ENCODE peak calls at places on chromosome 10, in seven cellular contexts. C is heart right ventricle, Y is PC-3, L is foreskin fibroblast, E is transverse colon, W is cardiac fibroblast, G is A549. D is an unnamed sample.
A peak's percentile ranks its signal among the peaks of the same experiment; 100 is the strongest.

GRCh38 chr10:87038786-87039185 is 18.7 kb downstream of the FAM25A start:
- DNase-seq in C (no peak), Y (peak; percentile 15), L (no peak), E (peak; percentile 37), W (peak; percentile 27), G (no peak), D (no peak)

GRCh38 chr10:1195828-1196227 is 139.6 kb downstream of the WDR37 start:
- DNase-seq in C (no peak), Y (no peak), L (no peak), E (no peak), W (no peak), G (no peak), D (no peak)

GRCh38 chr10:120336910-120337540 is 120.0 kb upstream of the PLPP4 start:
- DNase-seq in C (peak; percentile 13), Y (peak; percentile 71), L (no peak), E (peak; percentile 55), W (peak; percentile 58), G (peak; percentile 49), D (peak; percentile 65)

GRCh38 chr10:113329121-113329596 is 223.7 kb upstream of the HABP2 start:
- DNase-seq in C (no peak), Y (peak; percentile 17), L (peak; percentile 70), E (no peak), W (peak; percentile 69), G (peak; percentile 31), D (no peak)

GRCh38 chr10:99341860-99342517 is 12.8 kb downstream of the CNNM1 start:
- DNase-seq in C (no peak), Y (no peak), L (no peak), E (no peak), W (peak; percentile 19), G (no peak), D (no peak)

GRCh38 chr10:69572159-69573055 is 815 bp downstream of the NEUROG3 start:
- DNase-seq in C (no peak), Y (no peak), L (no peak), E (no peak), W (peak; percentile 4), G (no peak), D (no peak)

GRCh38 chr10:86936661-86937501 is 20.5 kb downstream of the MMRN2 start:
- DNase-seq in C (no peak), Y (no peak), L (peak; percentile 47), E (no peak), W (peak; percentile 64), G (no peak), D (no peak)

GRCh38 chr10:104330168-104331117 is 7.8 kb downstream of the ITPRIP start:
- DNase-seq in C (no peak), Y (peak; percentile 42), L (peak; percentile 84), E (peak; percentile 54), W (peak; percentile 87), G (peak; percentile 76), D (no peak)

GRCh38 chr10:12388671-12389070 is 39.3 kb downstream of the CAMK1D start:
- DNase-seq in C (no peak), Y (no peak), L (no peak), E (no peak), W (no peak), G (no peak), D (no peak)

GRCh38 chr10:116888380-116889055 is 39.2 kb downstream of the ENO4 start:
- DNase-seq in C (no peak), Y (peak; percentile 82), L (peak; percentile 64), E (peak; percentile 63), W (peak; percentile 91), G (peak; percentile 61), D (no peak)

GRCh38 chr10:104334561-104334960 is 3.7 kb downstream of the ITPRIP start:
- DNase-seq in C (no peak), Y (no peak), L (no peak), E (no peak), W (no peak), G (no peak), D (no peak)

GRCh38 chr10:100347568-100348195 is 649 bp downstream of the SCD start:
- DNase-seq in C (no peak), Y (no peak), L (no peak), E (no peak), W (no peak), G (no peak), D (no peak)

DNA sequence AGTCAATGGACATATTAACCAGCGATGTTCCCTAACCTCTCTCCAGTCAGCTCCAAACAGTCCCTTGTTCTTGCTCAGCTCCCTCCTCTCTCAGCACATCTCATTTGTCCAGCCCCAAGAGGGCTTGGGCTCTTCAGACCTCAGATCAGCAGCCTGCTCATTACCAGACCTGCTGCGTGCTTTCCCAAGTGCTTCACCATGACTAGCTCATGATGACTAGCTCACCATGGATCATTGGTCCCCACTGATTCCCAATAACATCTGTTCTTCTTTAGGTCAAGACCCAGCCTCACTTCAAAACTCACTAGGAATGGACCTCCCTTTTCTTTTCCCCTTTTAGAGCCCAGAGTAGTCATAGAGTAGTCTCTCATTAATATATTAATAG is 121.9 kb downstream of the SLC16A9 start:
- DNase-seq in C (no peak), Y (no peak), L (no peak), E (no peak), W (no peak), G (no peak), D (no peak)
- H3K4me3 ChIP-seq in C (no peak overlapping the region), Y (no peak overlapping the region), L (no peak overlapping the region), E (no peak overlapping the region), W (no peak overlapping the region), G (no peak overlapping the region), D (no peak overlapping the region)

GRCh38 chr10:17200035-17200884 is 1.2 kb downstream of the TRDMT1 start:
- DNase-seq in C (no peak), Y (no peak), L (no peak), E (no peak), W (peak; percentile 58), G (no peak), D (no peak)

GRCh38 chr10:17201165-17202013 is at the start of gene TRDMT1:
- DNase-seq in C (peak; percentile 87), Y (peak; percentile 55), L (peak; percentile 92), E (peak; percentile 88), W (peak; percentile 94), G (peak; percentile 92), D (peak; percentile 69)

GRCh38 chr10:17200885-17201164 is 647 bp downstream of the TRDMT1 start:
- DNase-seq in C (no peak), Y (peak; percentile 41), L (no peak), E (peak; percentile 53), W (peak; percentile 71), G (peak; percentile 67), D (peak; percentile 49)

GRCh38 chr10:17196573-17196972 is 4.9 kb downstream of the TRDMT1 start:
- DNase-seq in C (no peak), Y (no peak), L (no peak), E (no peak), W (no peak), G (no peak), D (no peak)

GRCh38 chr10:17199351-17199804 is 2.1 kb downstream of the TRDMT1 start:
- DNase-seq in C (no peak), Y (peak; percentile 38), L (no peak), E (no peak), W (peak; percentile 71), G (no peak), D (no peak)
- H3K4me3 ChIP-seq in C (peak overlapping the region; percentile 70), Y (peak overlapping the region; percentile 80), L (peak overlapping the region; percentile 65), E (peak overlapping the region; percentile 90), W (peak overlapping the region; percentile 69), G (no peak overlapping the region), D (no peak overlapping the region)

GRCh38 chr10:122056431-122057094 is 67.6 kb downstream of the TACC2 start:
- DNase-seq in C (no peak), Y (peak; percentile 85), L (no peak), E (peak; percentile 63), W (peak; percentile 9), G (peak; percentile 89), D (no peak)

GRCh38 chr10:122057841-122058240 is 68.9 kb downstream of the TACC2 start:
- DNase-seq in C (no peak), Y (no peak), L (no peak), E (no peak), W (no peak), G (no peak), D (no peak)

GRCh38 chr10:122062831-122063674 is 74.1 kb downstream of the TACC2 start:
- DNase-seq in C (peak; percentile 80), Y (peak; percentile 90), L (peak; percentile 85), E (peak; percentile 89), W (peak; percentile 90), G (peak; percentile 99), D (no peak)

GRCh38 chr10:122055252-122055651 is 66.3 kb downstream of the TACC2 start:
- DNase-seq in C (no peak), Y (no peak), L (no peak), E (no peak), W (no peak), G (no peak), D (no peak)

DNA sequence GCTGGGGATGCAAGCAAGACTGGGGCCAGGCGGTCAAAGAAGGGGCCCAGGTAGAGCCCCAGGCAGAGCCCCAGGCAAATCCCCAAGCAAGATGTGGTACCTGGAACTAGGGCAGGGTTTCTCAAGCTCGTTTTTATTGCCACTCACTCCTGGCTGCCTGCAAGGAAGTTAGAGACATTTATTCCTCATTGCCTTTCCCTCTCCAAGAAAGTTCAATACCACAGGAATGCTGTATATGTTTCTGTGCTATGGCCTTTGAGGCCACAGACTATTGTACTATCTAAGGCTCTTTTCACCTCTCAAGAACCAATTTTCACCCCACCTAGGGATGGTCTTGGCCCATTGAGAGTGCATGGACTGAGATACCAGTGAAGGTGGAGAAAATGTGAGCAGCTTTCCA is 71.3 kb downstream of the TACC2 start:
- DNase-seq in C (no peak), Y (peak; percentile 38), L (peak; percentile 10), E (peak; percentile 39), W (peak; percentile 6), G (no peak), D (no peak)
- H3K4me3 ChIP-seq in C (no peak overlapping the region), Y (no peak overlapping the region), L (no peak overlapping the region), E (no peak overlapping the region), W (no peak overlapping the region), G (no peak overlapping the region), D (no peak overlapping the region)

GRCh38 chr10:7030134-7030855 is 380.5 kb downstream of the SFMBT2 start:
- DNase-seq in C (no peak), Y (no peak), L (no peak), E (no peak), W (no peak), G (no peak), D (no peak)

GRCh38 chr10:7028809-7029166 is 382.0 kb downstream of the SFMBT2 start:
- DNase-seq in C (no peak), Y (no peak), L (no peak), E (no peak), W (no peak), G (no peak), D (no peak)

GRCh38 chr10:7027913-7028808 is 382.7 kb downstream of the SFMBT2 start:
- DNase-seq in C (no peak), Y (peak; percentile 22), L (peak; percentile 18), E (no peak), W (peak; percentile 1), G (no peak), D (no peak)

GRCh38 chr10:7027237-7027912 is 383.5 kb downstream of the SFMBT2 start:
- DNase-seq in C (no peak), Y (no peak), L (no peak), E (no peak), W (no peak), G (no peak), D (no peak)

GRCh38 chr10:7029672-7030071 is 381.2 kb downstream of the SFMBT2 start:
- DNase-seq in C (no peak), Y (no peak), L (no peak), E (no peak), W (no peak), G (no peak), D (no peak)
- H3K4me3 ChIP-seq in C (no peak overlapping the region), Y (no peak overlapping the region), L (no peak overlapping the region), E (no peak overlapping the region), W (no peak overlapping the region), G (no peak overlapping the region), D (no peak overlapping the region)

D was measured in Jurkat, Clone E6-1.